ENCODE peak calls at places on chromosomes 3 and 15, in four cellular contexts. Y, C, O and R are unnamed samples.

GRCh38 chr15:67809441-67809840 is 15.9 kb upstream of the SKOR1 start:
- DNase-seq in Y (no peak), C (no peak), O (no peak), R (no peak)

GRCh38 chr15:61141497-61142125 is 87.5 kb downstream of the RORA start:
- DNase-seq in Y (no peak), C (no peak), O (no peak), R (no peak)

GRCh38 chr3:42539871-42540714 is 37.6 kb downstream of the VIPR1 start:
- DNase-seq in Y (peak), C (no peak), O (peak), R (peak)

GRCh38 chr3:73572371-73572770 is 52.4 kb downstream of the PDZRN3 start:
- DNase-seq in Y (no peak), C (no peak), O (no peak), R (no peak)

GRCh38 chr15:69996842-69997478 is 100.8 kb downstream of the TLE3 start:
- DNase-seq in Y (no peak), C (no peak), O (no peak), R (no peak)

GRCh38 chr15:26087881-26088280 is 224.8 kb upstream of the ATP10A start:
- DNase-seq in Y (no peak), C (no peak), O (no peak), R (no peak)

GRCh38 chr15:75589071-75589470 is 10.0 kb upstream of the PTPN9 start:
- DNase-seq in Y (no peak), C (no peak), O (no peak), R (no peak)

GRCh38 chr15:73325191-73325980 is 43.4 kb downstream of the HCN4 start:
- DNase-seq in Y (no peak), C (no peak), O (peak), R (no peak)

GRCh38 chr3:126551066-126551838 is 7.5 kb downstream of the C3orf22 start:
- DNase-seq in Y (no peak), C (no peak), O (no peak), R (no peak)

GRCh38 chr15:98787936-98788757 is 139.8 kb downstream of the IGF1R start:
- DNase-seq in Y (no peak), C (no peak), O (no peak), R (peak)

GRCh38 chr15:22873204-22873701 is 34.8 kb downstream of the NIPA2 start:
- DNase-seq in Y (no peak), C (no peak), O (no peak), R (no peak)

GRCh38 chr3:69443554-69443953 is 57.7 kb upstream of the FRMD4B start:
- DNase-seq in Y (no peak), C (no peak), O (no peak), R (no peak)

GRCh38 chr3:151282921-151283320 is 4.6 kb upstream of the P2RY14 start:
- DNase-seq in Y (peak), C (no peak), O (peak), R (peak)

GRCh38 chr15:29968099-29968892 is 114.5 kb upstream of the GOLGA8J start:
- DNase-seq in Y (no peak), C (no peak), O (no peak), R (peak)

GRCh38 chr3:156693166-156693565 is 18.8 kb downstream of the TIPARP start:
- DNase-seq in Y (no peak), C (no peak), O (no peak), R (no peak)

GRCh38 chr3:188170461-188171459 is 16.8 kb downstream of the LPP start:
- DNase-seq in Y (no peak), C (no peak), O (no peak), R (no peak)

GRCh38 chr15:78195735-78196201 is 38.6 kb downstream of the ACSBG1 start:
- DNase-seq in Y (peak), C (no peak), O (peak), R (no peak)

GRCh38 chr15:58551764-58552504 is 120.1 kb downstream of the LIPC start:
- DNase-seq in Y (no peak), C (no peak), O (peak), R (no peak)

GRCh38 chr3:195247086-195247862 is 23.7 kb downstream of the XXYLT1 start:
- DNase-seq in Y (no peak), C (no peak), O (no peak), R (no peak)

GRCh38 chr3:66933233-66933632 is 64.9 kb upstream of the KBTBD8 start:
- DNase-seq in Y (no peak), C (no peak), O (no peak), R (no peak)

GRCh38 chr3:143581972-143582722 is 266.1 kb downstream of the SLC9A9 start:
- DNase-seq in Y (no peak), C (no peak), O (no peak), R (no peak)

GRCh38 chr3:9217784-9218513 is 31.5 kb downstream of the SRGAP3 start:
- DNase-seq in Y (no peak), C (no peak), O (no peak), R (no peak)

GRCh38 chr3:58529516-58530353 is 7.3 kb downstream of the ACOX2 start:
- DNase-seq in Y (no peak), C (no peak), O (peak), R (peak)

GRCh38 chr3:10434144-10434937 is 71.0 kb downstream of the ATP2B2 start:
- DNase-seq in Y (no peak), C (no peak), O (no peak), R (no peak)

GRCh38 chr15:35256141-35256540 is 171.0 kb upstream of the NANOGP8 start:
- DNase-seq in Y (no peak), C (no peak), O (no peak), R (no peak)

GRCh38 chr15:88115529-88116152 is 140.9 kb downstream of the NTRK3 start:
- DNase-seq in Y (no peak), C (no peak), O (no peak), R (no peak)

GRCh38 chr3:135242285-135242684 is 447.2 kb downstream of the EPHB1 start:
- DNase-seq in Y (no peak), C (no peak), O (no peak), R (no peak)

GRCh38 chr3:183913580-183913920 is 28.9 kb upstream of the PARL start:
- DNase-seq in Y (no peak), C (no peak), O (no peak), R (no peak)

GRCh38 chr3:104460477-104461406 is 906.0 kb upstream of the ALCAM start:
- DNase-seq in Y (no peak), C (peak), O (no peak), R (no peak)
- TF ChIP-seq SPI1 in Y (no peak), C (no peak), O (no peak), R (no peak)

DNA sequence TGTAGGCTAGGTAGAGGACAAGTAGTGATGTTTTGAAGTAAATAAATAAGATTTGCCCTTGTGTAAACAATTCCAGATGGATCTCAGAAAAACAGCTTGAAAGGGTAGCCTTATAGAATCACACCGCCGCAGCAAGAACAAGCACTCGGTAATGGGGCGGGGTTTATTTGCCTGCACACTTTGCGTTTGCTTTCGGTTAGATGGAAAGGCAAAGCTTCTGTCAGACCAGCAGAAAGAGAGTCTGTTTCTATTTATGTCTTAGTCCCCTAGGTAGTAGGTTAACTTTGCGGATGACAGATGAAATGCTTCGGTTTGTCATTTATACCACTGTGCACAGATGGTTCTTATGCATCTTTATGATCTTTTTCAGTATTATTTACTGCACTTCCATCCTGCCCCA is 62.1 kb downstream of the PYDC2 start:
- DNase-seq in Y (no peak), C (no peak), O (no peak), R (no peak)
- TF ChIP-seq SPI1 in Y (no peak), C (no peak), O (no peak), R (no peak)

GRCh38 chr3:185983495-185984141 is 45.8 kb upstream of the TRA2B start:
- DNase-seq in Y (peak), C (no peak), O (peak), R (peak)
- TF ChIP-seq SPI1 in Y (no peak), C (no peak), O (no peak), R (no peak)

GRCh38 chr3:111907151-111907550 is 48.1 kb downstream of the PHLDB2 start:
- DNase-seq in Y (no peak), C (no peak), O (no peak), R (no peak)

GRCh38 chr3:111906667-111907066 is 47.6 kb downstream of the PHLDB2 start:
- DNase-seq in Y (no peak), C (no peak), O (no peak), R (no peak)

GRCh38 chr3:111902534-111902933 is 43.5 kb downstream of the PHLDB2 start:
- DNase-seq in Y (no peak), C (no peak), O (no peak), R (no peak)

GRCh38 chr3:111903067-111903511 is 44.0 kb downstream of the PHLDB2 start:
- DNase-seq in Y (no peak), C (no peak), O (no peak), R (no peak)

GRCh38 chr3:111904376-111905241 is 45.5 kb downstream of the PHLDB2 start:
- DNase-seq in Y (no peak), C (no peak), O (no peak), R (no peak)
- TF ChIP-seq SPI1 in Y (no peak), C (no peak), O (no peak), R (no peak)

GRCh38 chr3:44584646-44585501 is at the start of gene ZNF660:
- DNase-seq in Y (peak), C (no peak), O (peak), R (no peak)
- TF ChIP-seq SPI1 in Y (no peak), C (no peak), O (no peak), R (no peak)

GRCh38 chr3:39404943-39405686 is 1.4 kb upstream of the RPSA start:
- DNase-seq in Y (no peak), C (no peak), O (no peak), R (peak)
- TF ChIP-seq SPI1 in Y (no peak), C (no peak), O (no peak), R (peak)

GRCh38 chr15:71048913-71049675 is 66.2 kb upstream of the THSD4 start:
- DNase-seq in Y (no peak), C (no peak), O (no peak), R (no peak)
- TF ChIP-seq SPI1 in Y (no peak), C (no peak), O (no peak), R (no peak)